ENCODE peak calls at places on chromosomes 7 and 10, in nine cellular contexts. B, O, H, C, P, X, G, N and E are unnamed samples.

GRCh38 chr7:28957822-28958234 is 302 bp downstream of the TRIL start:
- DNase-seq in C (no peak), O (no peak), G (no peak), X (no peak), P (peak), N (no peak), H (peak), B (no peak), E (no peak)

GRCh38 chr10:121243003-121243898 is 355.0 kb downstream of the FGFR2 start:
- DNase-seq in B (no peak), X (no peak), H (no peak), C (no peak), N (no peak), O (no peak), G (no peak), P (peak), E (no peak)

GRCh38 chr7:45017253-45017652 is 17.3 kb downstream of the CCM2 start:
- DNase-seq in P (no peak), O (no peak), C (no peak), G (peak), B (no peak), X (no peak), H (no peak), N (no peak), E (no peak)

GRCh38 chr10:11065567-11065966 is 47.9 kb downstream of the CELF2 start:
- DNase-seq in G (no peak), P (no peak), H (no peak), B (no peak), O (no peak), X (no peak), C (no peak), N (no peak), E (no peak)

GRCh38 chr7:149254181-149254858 is 7.7 kb upstream of the ZNF783 start:
- DNase-seq in H (no peak), P (no peak), O (no peak), C (no peak), X (no peak), B (no peak), N (no peak), G (no peak), E (no peak)

GRCh38 chr10:71429304-71429703 is 32.6 kb downstream of the CDH23 start:
- DNase-seq in X (no peak), B (no peak), N (no peak), C (peak), H (peak), G (no peak), O (no peak), P (no peak), E (no peak)

GRCh38 chr10:77104459-77104980 is 533.1 kb downstream of the KCNMA1 start:
- DNase-seq in G (peak), H (no peak), B (peak), P (peak), X (peak), N (no peak), O (peak), C (no peak), E (no peak)

GRCh38 chr10:106956216-106956915 is 208.1 kb downstream of the SORCS1 start:
- DNase-seq in N (no peak), O (no peak), B (no peak), C (no peak), X (no peak), G (no peak), P (no peak), H (no peak), E (no peak)

GRCh38 chr7:2558620-2559282 is at the start of gene IQCE:
- DNase-seq in N (peak), P (peak), B (peak), X (peak), H (peak), O (peak), G (peak), C (peak), E (peak)

GRCh38 chr7:149635561-149636329 is 137.6 kb downstream of the ZNF467 start:
- DNase-seq in C (no peak), G (no peak), P (no peak), H (peak), X (no peak), N (peak), O (no peak), B (no peak), E (no peak)

GRCh38 chr7:154720016-154720415 is 282.9 kb downstream of the PAXIP1 start:
- DNase-seq in N (no peak), O (no peak), G (no peak), B (no peak), X (no peak), H (no peak), C (no peak), P (no peak), E (no peak)

GRCh38 chr7:69684955-69685631 is 86.8 kb downstream of the AUTS2 start:
- DNase-seq in X (no peak), P (no peak), B (no peak), G (no peak), C (no peak), N (no peak), H (no peak), O (no peak), E (no peak)

GRCh38 chr7:81780914-81781693 is 11.3 kb upstream of the HGF start:
- DNase-seq in P (no peak), H (no peak), G (no peak), B (no peak), C (no peak), N (peak), X (no peak), O (no peak), E (no peak)

GRCh38 chr10:79468015-79468560 is 22.7 kb upstream of the ZCCHC24 start:
- DNase-seq in B (no peak), N (no peak), O (no peak), X (no peak), G (no peak), C (no peak), H (no peak), P (no peak), E (no peak)

GRCh38 chr7:22433710-22434460 is 66.1 kb downstream of the STEAP1B start:
- DNase-seq in P (peak), O (no peak), C (peak), B (no peak), G (no peak), N (no peak), H (no peak), X (no peak), E (no peak)
- TF ChIP-seq EP300 in P (no peak), O (no peak), C (peak), B (no peak), G (no peak), N (no peak), H (no peak), X (no peak), E (no peak)

GRCh38 chr7:55112056-55112455 is 93.2 kb downstream of the EGFR start:
- DNase-seq in N (no peak), X (no peak), B (no peak), O (no peak), P (no peak), H (no peak), G (no peak), C (no peak), E (no peak)

GRCh38 chr7:55109384-55110167 is 90.8 kb downstream of the EGFR start:
- DNase-seq in B (no peak), C (no peak), N (peak), G (no peak), X (peak), O (no peak), H (no peak), P (no peak), E (peak)

GRCh38 chr7:55108818-55109217 is 90.0 kb downstream of the EGFR start:
- DNase-seq in O (no peak), G (no peak), H (no peak), B (no peak), P (no peak), N (no peak), C (no peak), X (no peak), E (no peak)

GRCh38 chr7:55108401-55108800 is 89.6 kb downstream of the EGFR start:
- DNase-seq in B (no peak), O (no peak), C (no peak), G (no peak), P (no peak), N (no peak), X (no peak), H (no peak), E (no peak)

DNA sequence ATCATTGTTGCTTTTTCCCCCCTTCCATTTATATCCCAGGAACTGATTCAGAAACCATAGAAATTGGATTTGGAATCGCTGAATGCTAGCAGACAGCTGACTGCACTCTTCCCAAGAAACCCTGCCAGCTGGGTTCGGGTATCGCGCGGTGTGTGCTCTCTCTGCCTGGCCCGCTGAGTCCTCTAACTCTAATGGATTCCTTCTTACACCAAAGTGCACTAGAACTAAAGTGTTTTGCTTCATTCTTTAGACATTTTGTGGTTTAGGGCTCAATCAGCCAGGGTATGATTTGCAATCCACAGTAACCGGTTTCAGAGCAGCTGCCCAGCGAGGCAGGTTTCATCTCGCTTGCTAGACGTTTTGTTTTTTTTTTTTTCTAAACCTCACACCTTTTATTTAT is 92.2 kb downstream of the EGFR start:
- DNase-seq in H (no peak), P (no peak), N (no peak), G (no peak), X (no peak), B (no peak), O (no peak), C (peak), E (no peak)
- TF ChIP-seq EP300 in H (no peak), P (no peak), N (no peak), G (no peak), X (no peak), B (no peak), O (no peak), C (no peak), E (no peak)

GRCh38 chr10:110708776-110709443 is 64.8 kb downstream of the RBM20 start:
- DNase-seq in G (no peak), P (no peak), N (no peak), C (no peak), H (no peak), O (no peak), B (no peak), X (no peak), E (no peak)
- TF ChIP-seq EP300 in G (no peak), P (no peak), N (no peak), C (no peak), H (no peak), O (no peak), B (no peak), X (no peak), E (no peak)

GRCh38 chr7:43577485-43577951 is 5.4 kb upstream of the STK17A start:
- DNase-seq in P (no peak), G (no peak), N (peak), H (no peak), X (no peak), O (no peak), B (no peak), C (no peak), E (no peak)
- TF ChIP-seq EP300 in P (no peak), G (no peak), N (no peak), H (no peak), X (no peak), O (no peak), B (no peak), C (no peak), E (no peak)